ENCODE peak calls at places on chromosomes 16 and 17, in four cellular contexts. One of them, this sample, is unnamed.

GRCh38 chr17:63407741-63408330 is 38.3 kb downstream of the CYB561 start:
- DNase-seq in breast epithelium: no peak
- DNase-seq in coronary artery: no peak
- DNase-seq in suprapubic skin: no peak
- DNase-seq in this sample: no peak

GRCh38 chr16:17451835-17452234 is 18.9 kb downstream of the XYLT1 start:
- DNase-seq in coronary artery: no peak
- DNase-seq in suprapubic skin: no peak
- DNase-seq in breast epithelium: no peak
- DNase-seq in this sample: no peak

GRCh38 chr17:1712271-1712670 is 2.1 kb upstream of the TLCD2 start:
- DNase-seq in suprapubic skin: no peak
- DNase-seq in breast epithelium: no peak
- DNase-seq in coronary artery: no peak
- DNase-seq in this sample: no peak

GRCh38 chr16:62985727-62986126 is 949.5 kb upstream of the CDH8 start:
- DNase-seq in suprapubic skin: no peak
- DNase-seq in coronary artery: no peak
- DNase-seq in breast epithelium: no peak
- DNase-seq in this sample: no peak

GRCh38 chr16:16120382-16121184 is 102.7 kb downstream of the ABCC6 start:
- DNase-seq in coronary artery: no peak
- DNase-seq in breast epithelium: no peak
- DNase-seq in suprapubic skin: no peak
- DNase-seq in this sample: peak; percentile 94

GRCh38 chr17:38320482-38320881 is 23.3 kb downstream of the GPR179 start:
- DNase-seq in coronary artery: peak; percentile 17
- DNase-seq in suprapubic skin: no peak
- DNase-seq in breast epithelium: peak; percentile 67
- DNase-seq in this sample: no peak

GRCh38 chr16:67181346-67181745 is 2.4 kb downstream of the MATCAP1 start:
- DNase-seq in coronary artery: no peak
- DNase-seq in suprapubic skin: no peak
- DNase-seq in breast epithelium: no peak
- DNase-seq in this sample: no peak

GRCh38 chr17:9839433-9839832 is 13.7 kb downstream of the GLP2R start:
- DNase-seq in suprapubic skin: no peak
- DNase-seq in coronary artery: no peak
- DNase-seq in breast epithelium: no peak
- DNase-seq in this sample: no peak

GRCh38 chr17:43540821-43541674 is 5.1 kb downstream of the ETV4 start:
- DNase-seq in suprapubic skin: no peak
- DNase-seq in coronary artery: no peak
- DNase-seq in breast epithelium: no peak
- DNase-seq in this sample: no peak

GRCh38 chr16:22161999-22162657 is at the start of gene SDR42E2:
- DNase-seq in suprapubic skin: no peak
- DNase-seq in breast epithelium: no peak
- DNase-seq in coronary artery: no peak
- DNase-seq in this sample: no peak

GRCh38 chr16:84706856-84707255 is 7.1 kb downstream of the USP10 start:
- DNase-seq in suprapubic skin: no peak
- DNase-seq in breast epithelium: no peak
- DNase-seq in coronary artery: no peak
- DNase-seq in this sample: no peak

This sample was measured in erythroblast.